ENCODE peak calls at places on chromosomes 5 and 9, in ten cellular contexts. R is T-helper 17 cell; U is stimulated activated naive CD8-positive, alpha-beta T cell treated with anti-CD3 and anti-CD28 coated beads, Interleukin-15, amount 100 ng/mL, for 72 hours; Y is IMR-90; W is sciatic nerve; B is naive thymus-derived CD8-positive, alpha-beta T cell; M is CD4-positive, alpha-beta T cell; L is Right ventricle myocardium inferior; C is Right ventricle myocardium superior; J is heart left ventricle. X is an unnamed sample.

GRCh38 chr9:38186372-38187115 is 117.5 kb upstream of the SHB start:
- ATAC-seq in R (no peak), U (no peak), Y (no peak), W (no peak), B (no peak), M (no peak), L (no peak), C (no peak), J (no peak), X (no peak)

GRCh38 chr5:142839711-142840441 is 69.7 kb downstream of the ARHGAP26 start:
- ATAC-seq in R (no peak), U (no peak), Y (peak), W (peak), B (no peak), M (no peak), L (peak), C (peak), J (peak), X (no peak)

GRCh38 chr5:169657127-169657526 is 20.1 kb downstream of the DOCK2 start:
- ATAC-seq in R (no peak), U (peak), Y (no peak), W (no peak), B (no peak), M (no peak), L (no peak), C (no peak), J (no peak), X (no peak)

GRCh38 chr9:99353408-99353807 is 131.3 kb downstream of the SEC61B start:
- ATAC-seq in R (no peak), U (no peak), Y (peak), W (peak), B (no peak), M (no peak), L (no peak), C (no peak), J (no peak), X (no peak)

GRCh38 chr9:80231847-80232246 is 660.1 kb downstream of the TLE4 start:
- ATAC-seq in R (peak), U (no peak), Y (no peak), W (no peak), B (no peak), M (no peak), L (no peak), C (no peak), J (no peak), X (no peak)

GRCh38 chr5:132339502-132339901 is 30.0 kb upstream of the SLC22A5 start:
- ATAC-seq in R (no peak), U (no peak), Y (no peak), W (no peak), B (no peak), M (no peak), L (no peak), C (no peak), J (no peak), X (no peak)

GRCh38 chr5:91500758-91501157 is 117.6 kb upstream of the ARRDC3 start:
- ATAC-seq in R (no peak), U (no peak), Y (no peak), W (no peak), B (no peak), M (no peak), L (no peak), C (no peak), J (no peak), X (no peak)

GRCh38 chr9:112532427-112532826 is 45.8 kb downstream of the KIAA1958 start:
- ATAC-seq in R (no peak), U (no peak), Y (peak), W (peak), B (no peak), M (no peak), L (peak), C (peak), J (peak), X (no peak)

GRCh38 chr9:136015656-136016055 is 54.5 kb upstream of the UBAC1 start:
- ATAC-seq in R (no peak), U (no peak), Y (no peak), W (no peak), B (no peak), M (no peak), L (no peak), C (no peak), J (no peak), X (no peak)

GRCh38 chr5:149265559-149265958 is 6.1 kb upstream of the AFAP1L1 start:
- ATAC-seq in R (no peak), U (no peak), Y (peak), W (peak), B (no peak), M (no peak), L (peak), C (peak), J (peak), X (peak)

GRCh38 chr9:130140701-130141100 is 31.5 kb upstream of the NCS1 start:
- ATAC-seq in R (no peak), U (peak), Y (no peak), W (no peak), B (no peak), M (no peak), L (no peak), C (no peak), J (no peak), X (no peak)

X was measured in SK-N-SH treated with all-trans-retinoic acid at 6 μM for 48 hours.